ENCODE peak calls at places on chromosomes 2 and 18, in four cellular contexts. J is AG04450, U is epithelial cell of esophagus, O is upper lobe of right lung. G is an unnamed sample.

GRCh38 chr18:61991836-61992235 is 99.0 kb upstream of the RNF152 start:
- DNase-seq in J (no peak), U (no peak), O (no peak), G (no peak)

GRCh38 chr18:26103579-26103978 is 13.2 kb upstream of the SS18 start:
- DNase-seq in J (no peak), U (peak; percentile 55), O (peak; percentile 71), G (no peak)

GRCh38 chr2:67075530-67076253 is 321.4 kb upstream of the ETAA1 start:
- DNase-seq in J (no peak), U (no peak), O (no peak), G (no peak)

GRCh38 chr2:102509749-102510148 is 36.7 kb downstream of the SLC9A4 start:
- DNase-seq in J (no peak), U (peak; percentile 84), O (no peak), G (no peak)

GRCh38 chr2:212974692-212975091 is 176.7 kb downstream of the IKZF2 start:
- DNase-seq in J (peak; percentile 32), U (peak; percentile 87), O (no peak), G (no peak)

GRCh38 chr2:26017464-26018183 is 16.3 kb upstream of the RAB10 start:
- DNase-seq in J (no peak), U (no peak), O (peak; percentile 2), G (no peak)

GRCh38 chr2:26615336-26616031 is 25.7 kb downstream of the CIB4 start:
- DNase-seq in J (no peak), U (peak; percentile 21), O (peak; percentile 48), G (no peak)

GRCh38 chr2:19711470-19712372 is 190.1 kb downstream of the TTC32 start:
- DNase-seq in J (peak; percentile 87), U (peak; percentile 97), O (no peak), G (no peak)

GRCh38 chr2:10045561-10046355 is 2.4 kb downstream of the KLF11 start:
- DNase-seq in J (no peak), U (no peak), O (peak; percentile 67), G (no peak)

GRCh38 chr2:155205201-155205600 is 506.7 kb downstream of the KCNJ3 start:
- DNase-seq in J (no peak), U (no peak), O (no peak), G (no peak)

GRCh38 chr2:218063541-218064295 is 5.3 kb upstream of the RUFY4 start:
- DNase-seq in J (no peak), U (no peak), O (no peak), G (peak; percentile 90)

GRCh38 chr2:71784734-71785549 is 331.6 kb downstream of the DYSF start:
- DNase-seq in J (no peak), U (peak; percentile 66), O (no peak), G (no peak)

GRCh38 chr2:109470121-109470921 is 143.4 kb downstream of the SEPTIN10 start:
- DNase-seq in J (no peak), U (peak; percentile 90), O (no peak), G (no peak)

GRCh38 chr2:105249181-105249580 is 7.6 kb downstream of the GPR45 start:
- DNase-seq in J (no peak), U (no peak), O (no peak), G (no peak)

GRCh38 chr2:10889741-10890215 is 22.0 kb upstream of the KCNF1 start:
- DNase-seq in J (no peak), U (peak; percentile 53), O (no peak), G (no peak)

GRCh38 chr18:58756596-58757240 is 85.5 kb downstream of the MALT1 start:
- DNase-seq in J (no peak), U (no peak), O (no peak), G (no peak)

GRCh38 chr2:383888-384287 is 96.0 kb upstream of the ALKAL2 start:
- DNase-seq in J (no peak), U (peak; percentile 2), O (no peak), G (no peak)

GRCh38 chr2:12717988-12718661 is 1.4 kb downstream of the TRIB2 start:
- DNase-seq in J (no peak), U (peak; percentile 49), O (no peak), G (no peak)

GRCh38 chr2:133884739-133885381 is 316.6 kb upstream of the NCKAP5 start:
- DNase-seq in J (no peak), U (peak; percentile 27), O (no peak), G (no peak)

DNA sequence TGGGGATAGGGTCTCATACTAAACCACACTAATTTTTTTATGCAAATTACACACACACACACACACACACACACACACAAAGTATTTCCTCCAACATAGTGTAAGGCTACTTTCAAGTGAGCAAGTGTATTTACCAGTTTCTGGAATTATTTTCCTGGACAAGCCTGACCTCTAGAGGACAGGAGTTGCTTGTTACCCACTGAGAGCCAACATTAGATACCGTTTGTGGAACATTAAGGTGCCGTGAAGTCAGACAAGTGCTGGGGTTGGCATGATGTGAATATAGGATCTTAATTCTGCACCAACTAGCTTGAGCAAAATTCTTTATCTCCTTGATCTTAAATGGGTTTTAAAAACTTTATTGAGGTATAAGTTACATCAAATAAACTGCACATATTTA is 39.3 kb upstream of the SERPINB2 start:
- DNase-seq in J (peak; percentile 37), U (peak; percentile 84), O (no peak), G (no peak)
- TF ChIP-seq CTCF in J (peak; percentile 74), U (peak; percentile 78), O (peak; percentile 53), G (peak; percentile 59)

GRCh38 chr18:76981388-76981968 is 151.1 kb downstream of the MBP start:
- DNase-seq in J (no peak), U (no peak), O (no peak), G (no peak)
- TF ChIP-seq CTCF in J (no peak), U (no peak), O (no peak), G (no peak)

GRCh38 chr2:70730730-70731129 is 37.3 kb downstream of the ADD2 start:
- DNase-seq in J (no peak), U (peak; percentile 63), O (no peak), G (no peak)
- TF ChIP-seq CTCF in J (no peak), U (no peak), O (no peak), G (no peak)

DNA sequence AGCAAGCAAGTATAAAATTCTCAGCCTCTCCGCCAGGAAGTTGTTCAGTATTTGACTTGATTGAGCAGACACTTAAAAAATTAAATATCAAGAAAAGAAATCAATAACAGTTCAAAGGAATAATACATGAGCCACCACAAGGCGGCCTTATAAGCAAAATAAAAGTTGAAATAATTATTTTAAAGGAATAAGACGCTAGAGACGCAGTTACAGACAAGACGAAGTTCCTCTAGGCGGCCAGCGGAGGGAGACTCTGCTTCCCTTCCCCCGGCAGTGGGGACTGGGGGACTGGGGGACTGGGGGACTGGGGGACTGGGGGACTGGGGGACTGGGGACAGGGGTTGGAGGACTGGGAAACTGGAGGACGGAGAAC is 524 bp downstream of the CCDC178 start:
- DNase-seq in J (no peak), U (peak; percentile 44), O (no peak), G (no peak)
- TF ChIP-seq CTCF in J (peak; percentile 47), U (peak; percentile 61), O (peak; percentile 44), G (no peak)

GRCh38 chr2:127423880-127424279 is 5.7 kb downstream of the PROC start:
- DNase-seq in J (no peak), U (no peak), O (no peak), G (no peak)
- TF ChIP-seq CTCF in J (no peak), U (no peak), O (peak; percentile 8), G (peak; percentile 30)

DNA sequence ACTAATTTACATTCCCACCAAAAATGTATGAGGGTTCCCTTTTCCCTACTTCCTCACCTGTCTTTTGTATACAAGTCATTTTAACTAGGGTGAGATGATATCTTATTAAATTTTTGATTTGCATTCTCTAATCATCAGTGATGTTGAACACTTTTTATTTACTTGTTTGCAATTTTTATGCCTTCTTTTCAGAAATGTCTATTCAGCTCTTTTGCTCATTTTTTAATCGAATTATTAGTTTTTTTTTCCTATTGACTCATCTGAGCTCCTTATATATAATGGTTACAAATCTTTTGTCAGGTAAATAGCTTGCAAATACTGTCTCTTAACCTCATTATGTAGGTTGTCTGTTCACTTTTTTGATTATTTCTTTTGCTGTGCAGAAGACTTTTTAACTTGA is 269.4 kb downstream of the CDH19 start:
- DNase-seq in J (no peak), U (no peak), O (no peak), G (no peak)
- TF ChIP-seq CTCF in J (no peak), U (no peak), O (no peak), G (no peak)

G was measured in CD14-positive monocyte.